ENCODE peak calls at places on chromosomes 2 and 18, in ten cellular contexts. S is adrenal gland, E is IMR-90, R is heart left ventricle, K is body of pancreas, V is ovary, F is GM12878, Q is Peyer's patch, H is HepG2, I is transverse colon. P is an unnamed sample.

GRCh38 chr18:21915546-21915945 is 175.0 kb downstream of the MIB1 start:
- DNase-seq in S (no peak), E (no peak), R (no peak), K (no peak), V (no peak), F (no peak), Q (no peak), H (no peak), I (no peak), P (no peak)

GRCh38 chr2:31828891-31829290 is 181.9 kb downstream of the MEMO1 start:
- DNase-seq in S (no peak), E (peak; percentile 26), R (no peak), K (no peak), V (no peak), F (no peak), Q (no peak), H (no peak), I (no peak), P (no peak)

GRCh38 chr2:82215212-82215611 is 1910.7 kb upstream of the LRRTM1 start:
- DNase-seq in S (no peak), E (no peak), R (no peak), K (no peak), V (no peak), F (no peak), Q (no peak), H (no peak), I (no peak), P (no peak)

GRCh38 chr2:231780123-231780908 is 766 bp downstream of the PDE6D start:
- DNase-seq in S (peak; percentile 35), E (peak; percentile 34), R (peak; percentile 22), K (no peak), V (no peak), F (no peak), Q (peak; percentile 50), H (peak; percentile 44), I (peak; percentile 20), P (peak; percentile 26)

GRCh38 chr2:233817995-233818638 is 36.2 kb downstream of the HJURP start:
- DNase-seq in S (no peak), E (no peak), R (no peak), K (no peak), V (no peak), F (no peak), Q (peak; percentile 57), H (peak; percentile 28), I (peak; percentile 4), P (no peak)

GRCh38 chr18:59459352-59460059 is 100.4 kb upstream of the LMAN1 start:
- DNase-seq in S (no peak), E (peak; percentile 75), R (no peak), K (no peak), V (no peak), F (no peak), Q (no peak), H (peak; percentile 16), I (no peak), P (no peak)

GRCh38 chr2:4964579-4964978 is 727.6 kb upstream of the SOX11 start:
- DNase-seq in S (no peak), E (no peak), R (no peak), K (no peak), V (no peak), F (no peak), Q (no peak), H (no peak), I (no peak), P (no peak)

GRCh38 chr2:120722603-120723421 is 12.9 kb upstream of the GLI2 start:
- DNase-seq in S (peak; percentile 37), E (peak; percentile 90), R (no peak), K (peak; percentile 20), V (peak; percentile 6), F (no peak), Q (peak; percentile 23), H (peak; percentile 6), I (no peak), P (no peak)

GRCh38 chr18:79600596-79600995 is 79.0 kb upstream of the CTDP1 start:
- DNase-seq in S (no peak), E (no peak), R (no peak), K (no peak), V (no peak), F (no peak), Q (no peak), H (no peak), I (no peak), P (no peak)

GRCh38 chr18:74604774-74605173 is 7.1 kb downstream of the ZNF407 start:
- DNase-seq in S (no peak), E (peak; percentile 67), R (no peak), K (no peak), V (no peak), F (no peak), Q (no peak), H (no peak), I (no peak), P (no peak)

GRCh38 chr2:117814417-117815264 is at the start of gene DDX18:
- DNase-seq in S (peak; percentile 98), E (peak; percentile 97), R (peak; percentile 97), K (peak; percentile 98), V (peak; percentile 97), F (peak; percentile 93), Q (peak; percentile 99), H (peak; percentile 99), I (peak; percentile 98), P (peak; percentile 98)

DNA sequence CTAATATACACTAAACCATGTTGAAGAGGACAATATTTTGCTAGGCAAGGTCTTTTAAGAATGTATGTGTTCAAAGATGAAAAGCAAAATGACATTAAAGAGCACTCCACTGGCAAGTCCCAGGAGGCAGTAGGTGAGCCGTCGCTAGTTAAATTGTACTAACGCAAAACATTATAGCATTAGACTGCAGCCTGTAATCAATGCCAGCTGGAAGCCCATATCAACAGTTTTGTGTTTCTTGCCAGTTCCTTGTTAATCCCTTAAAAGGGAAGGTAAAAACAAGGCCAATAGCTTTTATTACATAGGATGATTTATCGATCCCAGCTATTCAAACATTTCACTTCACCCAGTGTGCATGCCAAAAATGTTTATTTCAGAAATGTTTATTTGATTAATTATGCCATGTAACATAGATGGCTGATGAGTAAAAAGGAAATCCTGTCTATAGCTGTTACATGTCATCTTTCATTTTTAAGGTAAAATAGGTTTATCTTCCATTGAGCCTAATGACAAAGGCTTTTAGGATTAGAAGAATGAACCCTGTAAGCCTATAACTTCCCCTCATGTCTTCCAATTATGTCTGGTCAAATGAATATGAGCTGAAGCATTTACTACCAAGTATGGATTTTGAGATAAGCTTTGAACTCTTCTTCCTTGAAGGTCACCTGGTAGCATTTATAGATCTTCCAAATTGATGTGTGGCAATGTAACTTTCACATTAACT is 591.2 kb downstream of the RNF144A start:
- DNase-seq in S (no peak), E (no peak), R (no peak), K (no peak), V (no peak), F (no peak), Q (no peak), H (no peak), I (no peak), P (no peak)
- H3K4me3 ChIP-seq in S (no peak overlapping the region), E (no peak overlapping the region), R (no peak overlapping the region), K (no peak overlapping the region), V (no peak overlapping the region), F (no peak overlapping the region), Q (no peak overlapping the region), H (no peak overlapping the region), I (no peak overlapping the region), P (no peak overlapping the region)

DNA sequence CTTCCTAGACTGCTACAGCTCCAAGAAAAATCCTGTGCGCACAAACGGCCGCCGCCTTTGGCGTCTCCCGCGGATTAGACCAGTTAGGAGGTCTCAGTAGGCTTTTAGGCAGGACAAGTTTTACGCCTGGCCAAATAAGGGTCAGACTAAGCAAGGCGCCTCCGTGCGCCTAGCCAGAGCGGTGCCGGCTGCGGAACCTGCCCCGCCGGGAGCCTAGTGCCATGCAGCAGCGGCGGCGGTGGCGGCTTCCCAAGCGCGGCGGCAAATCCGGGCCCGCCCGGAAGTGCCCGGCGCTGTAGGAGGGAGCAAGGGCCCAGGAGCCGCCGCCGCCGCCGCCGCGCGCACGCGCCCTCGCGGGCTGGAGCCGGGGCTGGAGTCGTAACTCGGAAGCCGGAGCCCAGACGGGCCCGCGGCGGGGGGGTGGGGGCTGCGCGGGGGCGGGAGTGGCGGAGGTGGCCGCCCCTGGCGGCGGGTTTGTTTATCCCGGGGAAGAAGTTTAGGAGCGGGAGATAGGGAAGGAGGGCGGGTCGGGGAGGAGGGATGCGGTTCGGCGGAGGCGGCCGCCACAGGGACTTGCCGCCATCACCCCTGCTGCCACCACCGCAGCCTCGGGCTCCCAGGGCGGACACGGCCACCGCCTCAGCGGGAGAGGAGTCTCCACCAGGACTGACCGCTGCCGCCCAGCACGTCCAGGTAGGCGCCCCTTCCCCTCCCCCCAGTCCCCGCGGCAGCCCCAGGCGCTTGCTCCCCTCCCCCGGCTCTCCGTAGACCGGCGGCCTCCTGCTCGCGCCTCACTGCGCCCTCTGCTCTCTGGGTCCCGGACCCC is at the start of gene SPOPL:
- DNase-seq in S (peak; percentile 92), E (peak; percentile 74), R (peak; percentile 94), K (peak; percentile 95), V (peak; percentile 91), F (no peak), Q (peak; percentile 96), H (peak; percentile 87), I (peak; percentile 95), P (peak; percentile 88)
- TF ChIP-seq CTCF in S (no peak), E (no peak), R (peak; percentile 16), K (peak; percentile 42), V (peak; percentile 23), F (peak; percentile 6), Q (peak; percentile 31), H (peak; percentile 38), I (no peak), P (peak; percentile 19)

DNA sequence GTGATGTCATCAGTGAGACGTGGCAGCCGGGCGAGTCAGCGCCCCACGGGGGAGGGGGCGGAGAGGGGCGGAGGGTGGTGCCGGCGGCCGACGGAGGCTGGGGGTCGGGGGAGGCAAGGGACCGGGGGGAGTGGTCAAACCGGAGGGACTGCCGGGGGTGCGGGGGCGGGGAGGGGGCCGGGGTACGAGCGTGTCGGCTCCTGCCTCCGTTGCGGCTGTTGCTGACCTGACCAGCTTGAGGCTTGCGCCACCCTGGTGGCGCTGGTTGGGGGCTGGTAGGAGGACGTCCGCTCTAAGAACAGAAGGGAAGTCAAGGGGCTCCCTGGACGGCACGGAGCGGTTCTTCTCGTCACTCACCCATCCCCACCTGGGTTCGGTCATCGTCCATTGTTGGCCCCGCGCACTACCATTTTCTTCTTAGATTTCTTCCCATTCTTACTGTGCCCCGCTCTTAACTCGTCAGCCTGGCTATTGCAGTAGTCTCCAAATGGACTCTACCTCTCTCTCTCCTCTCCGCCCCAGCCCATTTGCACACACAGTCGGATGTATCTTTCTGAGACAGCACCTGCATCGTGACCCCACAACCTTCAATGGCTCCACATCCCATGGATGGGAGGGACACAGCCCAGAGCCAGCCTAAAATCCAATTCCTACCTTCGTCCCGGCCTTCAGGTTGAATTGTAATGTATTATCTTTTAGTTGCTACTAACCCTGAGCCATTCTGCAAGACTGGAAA is 702 bp upstream of the RAB1A start:
- DNase-seq in S (no peak), E (no peak), R (no peak), K (no peak), V (no peak), F (peak; percentile 23), Q (no peak), H (no peak), I (no peak), P (no peak)
- TF ChIP-seq POLR2A in S (no peak), E (peak; percentile 8), R (no peak), K (peak; percentile 61), V (no peak), F (peak; percentile 81), Q (no peak), H (peak; percentile 70), I (no peak), P (no peak)

DNA sequence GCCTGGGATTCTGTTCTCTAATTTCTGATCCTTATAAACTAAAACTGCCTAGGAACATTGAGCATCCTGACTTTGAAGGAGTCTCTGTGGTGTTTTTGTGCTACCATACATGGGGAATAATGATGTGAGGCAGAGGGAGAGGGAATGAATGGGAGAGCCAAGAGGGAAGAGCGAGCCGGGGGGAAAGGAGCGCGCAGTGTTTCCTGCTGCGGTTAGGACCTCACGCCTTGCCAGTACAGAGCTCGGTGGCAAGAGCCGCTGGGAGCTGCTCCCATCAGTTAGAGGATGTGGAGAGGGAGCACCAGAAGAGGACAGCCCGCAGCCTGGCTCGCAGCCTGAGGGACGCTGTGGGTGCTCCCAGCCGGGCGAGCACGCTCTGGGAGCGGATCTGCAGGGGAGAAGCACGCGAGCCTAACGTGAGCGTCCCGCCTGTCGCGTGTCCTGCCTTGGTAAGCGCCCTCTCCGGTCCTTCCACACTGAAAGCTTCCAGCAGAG is 114.7 kb downstream of the FAM210A start:
- DNase-seq in S (peak; percentile 33), E (peak; percentile 9), R (peak; percentile 77), K (peak; percentile 33), V (no peak), F (no peak), Q (peak; percentile 65), H (no peak), I (no peak), P (no peak)
- H3K4me3 ChIP-seq in S (no peak overlapping the region), E (no peak overlapping the region), R (peak overlapping the region; percentile 40), K (no peak overlapping the region), V (peak overlapping the region; percentile 36), F (peak overlapping the region; percentile 73), Q (peak overlapping the region; percentile 35), H (no peak overlapping the region), I (peak overlapping the region; percentile 2), P (peak overlapping the region; percentile 32)

P was measured in uterus.